ENCODE peak calls at places on chromosomes 16 and 17, in four cellular contexts. D is IMR-90, F is H9, L is H1. I is an unnamed sample.

GRCh38 chr17:82113422-82113821 is 15.4 kb upstream of the FASN start:
- DNase-seq in D (no peak), F (no peak), L (no peak), I (no peak)

GRCh38 chr16:814974-815373 is 14.4 kb upstream of the GNG13 start:
- DNase-seq in D (peak; percentile 70), F (no peak), L (no peak), I (no peak)

GRCh38 chr17:64152428-64153125 is 22.6 kb upstream of the ERN1 start:
- DNase-seq in D (no peak), F (no peak), L (no peak), I (no peak)

GRCh38 chr17:81961087-81961514 is at the start of gene NOTUM:
- DNase-seq in D (peak; percentile 12), F (no peak), L (peak; percentile 70), I (peak; percentile 75)

GRCh38 chr16:66588981-66589713 is 9.9 kb downstream of the CMTM2 start:
- DNase-seq in D (peak; percentile 18), F (peak; percentile 73), L (peak; percentile 73), I (peak; percentile 66)

GRCh38 chr16:1188781-1189189 is 35.9 kb downstream of the CACNA1H start:
- DNase-seq in D (peak; percentile 30), F (peak; percentile 77), L (peak; percentile 85), I (peak; percentile 51)

GRCh38 chr17:79082311-79083190 is 7.9 kb downstream of the ENGASE start:
- DNase-seq in D (peak; percentile 19), F (peak; percentile 87), L (peak; percentile 91), I (peak; percentile 52)

GRCh38 chr17:41527076-41528023 is 758 bp downstream of the KRT19 start:
- DNase-seq in D (no peak), F (peak; percentile 77), L (peak; percentile 73), I (peak; percentile 51)

GRCh38 chr16:578870-579405 is 9.2 kb downstream of the PIGQ start:
- DNase-seq in D (peak; percentile 65), F (peak; percentile 85), L (peak; percentile 94), I (peak; percentile 89)

GRCh38 chr16:31875112-31875803 is 1.7 kb downstream of the ZNF267 start:
- DNase-seq in D (peak; percentile 19), F (no peak), L (no peak), I (peak; percentile 15)

GRCh38 chr17:65297916-65298315 is 160.7 kb downstream of the RGS9 start:
- DNase-seq in D (no peak), F (no peak), L (no peak), I (peak; percentile 58)

GRCh38 chr17:69716571-69716970 is 302.1 kb downstream of the MAP2K6 start:
- DNase-seq in D (no peak), F (no peak), L (no peak), I (no peak)

GRCh38 chr17:82939213-82940030 is 99.6 kb upstream of the ZNF750 start:
- DNase-seq in D (no peak), F (no peak), L (no peak), I (no peak)

GRCh38 chr16:28151180-28151579 is 60.6 kb downstream of the XPO6 start:
- DNase-seq in D (no peak), F (no peak), L (no peak), I (no peak)

GRCh38 chr17:34275881-34276280 is 5.9 kb downstream of the CCL7 start:
- DNase-seq in D (peak; percentile 97), F (no peak), L (no peak), I (no peak)

GRCh38 chr16:2475413-2476344 is 752 bp downstream of the TBC1D24 start:
- DNase-seq in D (no peak), F (peak; percentile 56), L (peak; percentile 75), I (peak; percentile 29)
- H3K56ac ChIP-seq in D (no peak overlapping the region), F (no peak overlapping the region), L (no peak overlapping the region), I (peak overlapping the region; percentile 85)

DNA sequence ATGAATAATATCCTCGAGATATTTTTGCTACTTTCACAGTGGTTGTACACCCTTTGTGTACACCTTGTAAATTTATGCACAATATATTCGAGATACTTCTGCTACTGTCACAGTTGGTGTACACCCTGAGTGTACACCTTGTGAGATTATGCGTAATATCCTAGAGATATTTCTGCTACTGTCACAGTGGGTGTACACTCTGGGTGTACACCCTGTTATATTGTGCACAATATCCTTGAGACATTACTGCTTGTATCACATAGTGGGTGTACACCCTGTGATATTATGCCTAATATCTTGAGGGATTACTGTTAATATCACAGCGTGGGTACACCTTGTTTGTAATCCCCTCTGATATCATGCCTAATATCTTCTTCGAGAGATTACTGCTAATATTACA is 7.2 kb upstream of the NUDT7 start:
- DNase-seq in D (no peak), F (no peak), L (no peak), I (no peak)
- H3K56ac ChIP-seq in D (no peak overlapping the region), F (no peak overlapping the region), L (no peak overlapping the region), I (no peak overlapping the region)

GRCh38 chr16:11255737-11256656 is at the start of gene SOCS1:
- DNase-seq in D (peak; percentile 84), F (peak; percentile 86), L (peak; percentile 95), I (peak; percentile 93)
- H3K56ac ChIP-seq in D (peak within 1 kb of the TSS; percentile 61), F (no peak within 1 kb of the TSS), L (peak within 1 kb of the TSS; percentile 75), I (peak within 1 kb of the TSS; percentile 93)

GRCh38 chr17:77163001-77163400 is 22.2 kb downstream of the SEC14L1 start:
- DNase-seq in D (peak; percentile 19), F (no peak), L (no peak), I (no peak)

GRCh38 chr17:77165577-77165976 is 24.8 kb downstream of the SEC14L1 start:
- DNase-seq in D (no peak), F (no peak), L (no peak), I (no peak)

GRCh38 chr17:77163521-77164280 is 22.9 kb downstream of the SEC14L1 start:
- DNase-seq in D (no peak), F (no peak), L (no peak), I (no peak)

GRCh38 chr17:77161953-77162352 is 21.2 kb downstream of the SEC14L1 start:
- DNase-seq in D (no peak), F (no peak), L (no peak), I (no peak)

GRCh38 chr17:77164483-77165030 is 23.8 kb downstream of the SEC14L1 start:
- DNase-seq in D (peak; percentile 53), F (no peak), L (no peak), I (no peak)
- H3K56ac ChIP-seq in D (no peak overlapping the region), F (no peak overlapping the region), L (no peak overlapping the region), I (no peak overlapping the region)

DNA sequence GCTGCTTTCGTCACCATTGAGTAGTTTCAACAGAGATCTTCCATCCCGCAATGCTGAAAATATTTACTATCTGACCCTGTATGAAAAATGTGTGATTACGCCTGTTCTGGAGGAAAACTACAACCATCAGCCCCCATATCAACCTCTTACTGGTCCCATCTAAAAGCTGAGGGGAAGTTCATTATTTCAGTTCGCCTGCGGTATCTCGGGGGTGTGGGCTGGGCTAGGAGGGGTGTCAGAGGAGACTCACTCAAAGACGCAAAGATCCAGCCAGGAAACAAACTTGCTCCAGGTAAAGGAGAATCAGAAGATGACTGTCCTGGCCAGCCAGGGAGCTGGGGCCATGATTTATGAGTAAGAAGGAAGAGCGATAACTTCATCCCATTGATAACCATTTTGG is 13.7 kb downstream of the CACNG1 start:
- DNase-seq in D (no peak), F (peak; percentile 12), L (no peak), I (no peak)
- H3K56ac ChIP-seq in D (no peak overlapping the region), F (no peak overlapping the region), L (no peak overlapping the region), I (no peak overlapping the region)

GRCh38 chr16:84931107-84931494 is 80.2 kb downstream of the ZDHHC7 start:
- DNase-seq in D (no peak), F (no peak), L (no peak), I (peak; percentile 32)

GRCh38 chr16:84929421-84930297 is 81.7 kb downstream of the ZDHHC7 start:
- DNase-seq in D (no peak), F (no peak), L (no peak), I (peak; percentile 32)

GRCh38 chr16:84932691-84933090 is 78.6 kb downstream of the ZDHHC7 start:
- DNase-seq in D (no peak), F (no peak), L (no peak), I (no peak)

GRCh38 chr16:84930298-84931106 is 80.8 kb downstream of the ZDHHC7 start:
- DNase-seq in D (no peak), F (no peak), L (no peak), I (no peak)

GRCh38 chr16:84931506-84931905 is 79.8 kb downstream of the ZDHHC7 start:
- DNase-seq in D (peak; percentile 38), F (no peak), L (no peak), I (no peak)
- H3K56ac ChIP-seq in D (no peak overlapping the region), F (no peak overlapping the region), L (no peak overlapping the region), I (no peak overlapping the region)

GRCh38 chr16:72833491-72833890 is 214.4 kb downstream of the ZFHX3 start:
- DNase-seq in D (no peak), F (no peak), L (no peak), I (no peak)

GRCh38 chr16:72827907-72828306 is 220.0 kb downstream of the ZFHX3 start:
- DNase-seq in D (peak; percentile 49), F (no peak), L (no peak), I (no peak)

GRCh38 chr16:72833969-72834368 is 214.0 kb downstream of the ZFHX3 start:
- DNase-seq in D (no peak), F (no peak), L (no peak), I (no peak)

GRCh38 chr16:72832640-72833039 is 215.3 kb downstream of the ZFHX3 start:
- DNase-seq in D (peak; percentile 70), F (peak; percentile 83), L (peak; percentile 98), I (peak; percentile 78)

GRCh38 chr16:72829846-72830620 is 217.9 kb downstream of the ZFHX3 start:
- DNase-seq in D (peak; percentile 75), F (no peak), L (no peak), I (no peak)
- H3K56ac ChIP-seq in D (no peak overlapping the region), F (no peak overlapping the region), L (no peak overlapping the region), I (no peak overlapping the region)

GRCh38 chr17:10652984-10653680 is 4.0 kb downstream of the MYH3 start:
- DNase-seq in D (no peak), F (no peak), L (no peak), I (no peak)
- H3K56ac ChIP-seq in D (no peak overlapping the region), F (no peak overlapping the region), L (no peak overlapping the region), I (no peak overlapping the region)

I was measured in mesendoderm.